ENCODE peak calls at places on chromosomes 2 and 18, in nine cellular contexts. S is neural crest cell, Y is GM12865, G is K562, K is tibial artery, O is astrocyte of the spinal cord, A is breast epithelium, C is AG04450, X is prostate gland. Z is an unnamed sample.

GRCh38 chr2:237427807-237428506 is 14.0 kb upstream of the COL6A3 start:
- DNase-seq in O (no peak), X (no peak), G (no peak), S (no peak), A (no peak), Y (peak), K (no peak), C (no peak), Z (no peak)

GRCh38 chr2:96832751-96833507 is 10.9 kb downstream of the ANKRD23 start:
- DNase-seq in G (no peak), S (peak), Y (no peak), X (peak), K (peak), A (peak), O (peak), C (peak), Z (peak)

GRCh38 chr2:73963385-73964120 is 21.2 kb upstream of the TET3 start:
- DNase-seq in X (no peak), S (no peak), G (no peak), K (no peak), C (no peak), O (no peak), Y (peak), A (no peak), Z (no peak)

GRCh38 chr18:13183359-13183758 is 35.2 kb upstream of the LDLRAD4 start:
- DNase-seq in G (no peak), K (no peak), X (no peak), S (no peak), O (no peak), C (no peak), Y (no peak), A (no peak), Z (no peak)

GRCh38 chr2:229445013-229445412 is 173.9 kb upstream of the PID1 start:
- DNase-seq in G (no peak), X (peak), O (peak), K (peak), Y (no peak), S (no peak), C (peak), A (peak), Z (no peak)

GRCh38 chr2:69309336-69310048 is 77.5 kb downstream of the GFPT1 start:
- DNase-seq in O (peak), A (peak), K (no peak), C (no peak), X (no peak), S (no peak), Y (peak), G (peak), Z (no peak)

GRCh38 chr18:34993289-34993688 is 47.9 kb upstream of the MAPRE2 start:
- DNase-seq in K (no peak), X (no peak), C (no peak), Y (no peak), O (no peak), A (no peak), S (no peak), G (no peak), Z (no peak)

GRCh38 chr2:225192869-225193268 is 150.6 kb upstream of the DOCK10 start:
- DNase-seq in S (no peak), C (no peak), Y (no peak), G (no peak), O (no peak), X (no peak), K (no peak), A (no peak), Z (no peak)

GRCh38 chr2:2562867-2563266 is 231.8 kb upstream of the MYT1L start:
- DNase-seq in X (no peak), O (no peak), G (no peak), K (no peak), S (no peak), Y (no peak), C (no peak), A (no peak), Z (no peak)

GRCh38 chr18:59957957-59958356 is 58.2 kb downstream of the PMAIP1 start:
- DNase-seq in C (peak), S (no peak), Y (peak), K (no peak), A (no peak), O (peak), G (peak), X (peak), Z (peak)

GRCh38 chr2:176388886-176389285 is 119.6 kb downstream of the MTX2 start:
- DNase-seq in C (no peak), O (peak), Y (no peak), X (no peak), S (no peak), G (no peak), K (no peak), A (no peak), Z (no peak)

GRCh38 chr2:239498981-239499633 is 98.3 kb upstream of the HDAC4 start:
- DNase-seq in C (no peak), A (peak), X (no peak), S (no peak), Y (no peak), K (peak), G (no peak), O (no peak), Z (no peak)

GRCh38 chr2:158179660-158180059 is 78.0 kb downstream of the UPP2 start:
- DNase-seq in G (no peak), A (no peak), K (no peak), C (no peak), S (no peak), X (no peak), O (peak), Y (peak), Z (no peak)

GRCh38 chr2:197255550-197255949 is 55.0 kb downstream of the ANKRD44 start:
- DNase-seq in S (peak), O (peak), A (no peak), G (no peak), C (no peak), X (peak), Y (peak), K (peak), Z (no peak)

GRCh38 chr2:86788172-86788571 is 2.5 kb downstream of the CD8A start:
- DNase-seq in O (no peak), G (no peak), Y (no peak), S (no peak), X (no peak), A (no peak), C (no peak), K (no peak), Z (no peak)

GRCh38 chr2:148876190-148876588 is 1.2 kb downstream of the KIF5C start:
- DNase-seq in G (no peak), C (no peak), S (peak), K (no peak), Y (peak), O (no peak), A (no peak), X (no peak), Z (no peak)

GRCh38 chr2:120291464-120292311 is 39.0 kb downstream of the RALB start:
- DNase-seq in G (peak), X (peak), Y (no peak), O (no peak), A (peak), K (no peak), C (no peak), S (no peak), Z (no peak)

GRCh38 chr2:127576433-127577207 is 41.1 kb downstream of the MYO7B start:
- DNase-seq in X (peak), A (peak), S (no peak), C (no peak), K (peak), Y (no peak), O (peak), G (no peak), Z (no peak)

GRCh38 chr2:109258905-109259540 is 130.0 kb downstream of the SH3RF3 start:
- DNase-seq in S (no peak), X (no peak), A (no peak), O (no peak), G (no peak), Y (no peak), C (no peak), K (peak), Z (no peak)

GRCh38 chr2:219510512-219511135 is 3.7 kb upstream of the ASIC4 start:
- DNase-seq in G (no peak), Y (no peak), K (no peak), X (no peak), O (no peak), A (no peak), S (no peak), C (no peak), Z (no peak)

GRCh38 chr2:136051725-136052048 is 66.3 kb upstream of the DARS1 start:
- DNase-seq in X (no peak), S (no peak), G (no peak), Y (peak), O (no peak), C (no peak), A (no peak), K (no peak), Z (no peak)

GRCh38 chr2:11567631-11568031 is 33.8 kb downstream of the GREB1 start:
- DNase-seq in C (no peak), K (peak), G (no peak), Y (no peak), S (no peak), A (no peak), X (no peak), O (no peak), Z (no peak)

GRCh38 chr2:98465456-98466201 is 21.0 kb downstream of the INPP4A start:
- DNase-seq in Y (peak), O (peak), X (no peak), S (no peak), K (no peak), G (peak), C (no peak), A (peak), Z (peak)

GRCh38 chr2:164538250-164538866 is 82.9 kb downstream of the GRB14 start:
- DNase-seq in O (peak), A (no peak), S (no peak), K (no peak), C (no peak), Y (peak), X (no peak), G (no peak), Z (no peak)

GRCh38 chr18:25247725-25248124 is 104.2 kb downstream of the ZNF521 start:
- DNase-seq in C (no peak), X (no peak), Y (no peak), K (no peak), O (peak), G (no peak), A (no peak), S (no peak), Z (no peak)

GRCh38 chr2:179938026-179938425 is 69.1 kb downstream of the CWC22 start:
- DNase-seq in C (no peak), A (no peak), G (no peak), S (no peak), K (no peak), X (no peak), O (no peak), Y (no peak), Z (no peak)

GRCh38 chr2:85794491-85795121 is 40.8 kb downstream of the ATOH8 start:
- DNase-seq in S (no peak), X (no peak), G (no peak), A (no peak), O (no peak), Y (no peak), K (peak), C (no peak), Z (no peak)

GRCh38 chr2:144505245-144505801 is 14.6 kb downstream of the ZEB2 start:
- DNase-seq in A (no peak), K (no peak), C (no peak), G (peak), X (no peak), Y (no peak), O (peak), S (no peak), Z (no peak)

GRCh38 chr2:179049203-179049545 is 763 bp downstream of the CCDC141 start:
- DNase-seq in X (no peak), O (no peak), C (no peak), Y (peak), G (no peak), K (no peak), S (no peak), A (no peak), Z (no peak)

GRCh38 chr2:164430166-164430783 is 191.0 kb downstream of the GRB14 start:
- DNase-seq in A (no peak), X (no peak), C (peak), O (peak), Y (peak), K (no peak), S (peak), G (no peak), Z (no peak)

GRCh38 chr2:102032368-102033027 is 40.7 kb downstream of the IL1R2 start:
- DNase-seq in O (peak), K (no peak), C (no peak), G (no peak), X (no peak), S (no peak), Y (no peak), A (no peak), Z (no peak)

GRCh38 chr2:219997341-219997851 is 370.0 kb downstream of the SLC4A3 start:
- DNase-seq in Y (peak), C (no peak), S (peak), G (peak), X (peak), A (no peak), O (peak), K (no peak), Z (peak)

GRCh38 chr2:100208375-100208774 is 66.0 kb upstream of the AFF3 start:
- DNase-seq in A (no peak), C (no peak), G (no peak), X (no peak), O (no peak), K (no peak), S (no peak), Y (no peak), Z (no peak)
- TF ChIP-seq CTCF in A (no peak), C (no peak), G (no peak), X (no peak), O (no peak), K (no peak), S (no peak), Y (no peak), Z (no peak)

DNA sequence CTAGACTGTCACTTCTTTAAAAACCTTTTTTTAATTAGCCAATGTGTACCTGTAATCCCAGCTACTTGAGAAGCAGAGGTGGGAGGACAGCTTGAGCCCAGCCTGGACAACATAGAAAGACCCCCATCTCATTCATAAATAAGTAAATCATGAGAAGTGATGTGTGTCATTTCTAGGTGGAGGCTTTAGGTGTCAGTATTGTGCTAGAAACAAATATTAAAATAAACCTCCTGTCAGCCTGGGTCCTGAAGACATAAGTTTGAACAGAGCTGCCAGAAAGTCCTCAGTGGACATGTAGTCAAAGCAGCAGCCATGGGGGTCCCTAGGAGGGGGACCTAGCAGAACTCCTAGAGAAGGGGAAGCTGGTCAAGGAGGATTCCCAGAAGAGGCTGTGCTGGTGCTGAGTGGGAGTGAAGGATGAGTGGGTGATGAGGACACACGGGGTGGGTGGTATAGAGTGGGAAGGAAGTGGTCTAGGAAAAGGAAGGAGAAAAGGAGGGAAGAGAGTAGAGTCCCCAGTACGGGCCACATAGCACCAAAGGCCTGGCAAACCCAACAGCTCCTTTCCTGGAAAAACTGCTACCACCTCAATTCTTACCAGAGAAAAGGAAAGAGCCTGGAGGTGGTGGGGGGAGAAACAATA is 316.6 kb upstream of the NCKAP5 start:
- DNase-seq in G (no peak), K (no peak), C (no peak), X (no peak), A (no peak), Y (peak), O (peak), S (no peak), Z (no peak)
- TF ChIP-seq CTCF in G (no peak), K (no peak), C (peak), X (no peak), A (no peak), Y (no peak), O (no peak), S (peak), Z (no peak)

GRCh38 chr2:9319338-9319715 is 104.0 kb downstream of the ITGB1BP1 start:
- DNase-seq in Y (no peak), A (no peak), X (no peak), G (no peak), O (no peak), K (no peak), C (no peak), S (no peak), Z (no peak)
- TF ChIP-seq CTCF in Y (no peak), A (no peak), X (no peak), G (no peak), O (no peak), K (no peak), C (no peak), S (no peak), Z (no peak)

GRCh38 chr2:172704072-172704936 is 31.3 kb upstream of the RAPGEF4 start:
- DNase-seq in G (peak), K (no peak), Y (peak), S (peak), X (no peak), A (no peak), O (peak), C (no peak), Z (no peak)
- TF ChIP-seq CTCF in G (peak), K (no peak), Y (peak), S (peak), X (no peak), A (peak), O (peak), C (peak), Z (peak)

DNA sequence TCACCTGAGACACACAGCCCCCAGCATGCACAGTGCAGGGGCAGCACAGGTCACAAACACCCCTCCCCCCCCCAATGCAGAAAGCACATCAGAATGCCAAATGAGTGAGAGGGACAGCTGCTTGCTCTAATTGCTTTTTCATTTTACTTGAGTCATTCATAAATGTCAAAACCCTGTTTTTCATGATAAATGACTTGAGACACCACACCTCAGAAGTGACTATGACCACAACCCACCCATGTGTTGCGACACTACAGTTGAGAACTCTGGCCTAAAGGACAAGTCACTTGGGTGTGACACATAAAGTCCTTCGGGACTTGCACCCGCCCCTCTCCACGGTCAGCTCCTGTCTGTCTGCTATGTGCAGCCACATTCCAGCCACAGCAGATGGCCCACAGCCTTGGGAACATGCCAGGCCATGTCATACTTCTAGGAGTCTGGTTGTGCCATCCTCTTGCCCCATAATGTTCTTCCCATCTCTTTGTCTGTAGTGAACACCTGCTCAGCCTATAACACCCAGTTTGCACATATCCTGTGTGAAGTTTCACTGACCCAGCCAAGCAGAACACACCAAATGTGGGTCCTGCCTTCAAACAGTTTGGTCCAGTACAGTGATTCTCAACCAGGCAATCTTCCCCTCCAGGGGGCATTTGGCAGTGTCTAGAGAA is 30.2 kb upstream of the RIOK3 start:
- DNase-seq in K (no peak), X (no peak), O (no peak), Y (peak), A (peak), C (no peak), S (no peak), G (peak), Z (no peak)
- TF ChIP-seq CTCF in K (no peak), X (no peak), O (no peak), Y (no peak), A (no peak), C (no peak), S (no peak), G (no peak), Z (no peak)

DNA sequence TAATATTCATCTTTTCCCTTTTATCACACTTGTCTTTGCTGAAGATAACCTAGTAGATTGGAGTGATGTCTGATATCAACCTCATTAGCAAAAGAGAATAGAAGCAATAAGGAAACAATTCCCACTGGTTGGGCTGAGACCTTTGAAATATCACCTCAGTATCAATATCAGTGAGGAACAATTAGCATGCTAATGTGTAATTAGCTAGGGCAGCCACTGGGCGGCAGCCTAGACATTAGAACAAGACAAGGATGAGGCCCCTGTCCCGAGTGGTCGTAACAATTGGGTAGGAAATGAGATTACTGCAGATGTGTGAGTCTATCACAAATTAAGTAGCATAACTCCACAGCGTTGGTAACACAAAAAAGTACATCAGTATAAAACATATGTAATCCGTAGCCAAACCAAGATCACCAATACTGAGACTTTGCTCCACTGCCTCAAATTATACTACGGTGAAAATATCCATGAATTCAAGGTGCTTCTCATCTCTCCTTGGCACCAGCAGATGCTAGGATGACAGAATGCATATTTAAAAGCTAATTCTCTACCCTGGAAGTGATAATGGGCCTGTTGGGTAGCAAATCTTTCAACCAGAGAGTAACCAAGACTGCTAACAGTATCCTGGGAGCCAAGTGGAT is 99.1 kb downstream of the ALPK2 start:
- DNase-seq in O (peak), K (no peak), X (peak), Y (peak), G (peak), C (peak), S (peak), A (peak), Z (no peak)
- TF ChIP-seq CTCF in O (peak), K (peak), X (peak), Y (peak), G (peak), C (peak), S (peak), A (peak), Z (peak)

DNA sequence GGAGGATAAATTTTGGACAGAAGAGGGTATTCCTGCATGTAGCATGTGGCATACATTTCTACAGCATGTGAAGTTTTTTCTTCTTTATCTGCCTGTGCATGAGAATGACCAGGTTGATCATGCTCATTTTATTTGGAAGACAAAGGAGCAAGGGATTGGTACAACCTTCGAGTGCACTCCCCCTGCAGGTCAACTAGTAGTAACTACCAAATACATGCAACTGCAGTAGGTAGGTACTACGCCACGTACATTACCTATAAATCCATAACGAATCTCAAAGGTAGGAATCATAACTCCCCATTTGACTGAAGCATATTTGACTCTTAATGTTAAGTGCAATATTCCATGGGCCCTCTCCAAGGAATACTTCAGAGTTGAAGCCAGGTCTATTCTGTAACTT is 763.9 kb downstream of the TSN start:
- DNase-seq in O (no peak), X (no peak), Y (no peak), K (no peak), G (no peak), S (no peak), C (no peak), A (no peak), Z (no peak)
- TF ChIP-seq CTCF in O (no peak), X (no peak), Y (peak), K (no peak), G (no peak), S (peak), C (no peak), A (no peak), Z (peak)